ENCODE peak calls at places on chromosome 17, in four cellular contexts. One of them, this sample, is unnamed.

GRCh38 chr17:43457362-43457692 is 26.4 kb upstream of the DHX8 start:
- DNase-seq in K562: no peak
- DNase-seq in SK-N-SH: no peak
- DNase-seq in HepG2: no peak
- DNase-seq in this sample: no peak

GRCh38 chr17:38922538-38923291 is 2.7 kb upstream of the LASP1NB start:
- DNase-seq in K562: no peak
- DNase-seq in SK-N-SH: peak; percentile 52
- DNase-seq in HepG2: no peak
- DNase-seq in this sample: no peak

GRCh38 chr17:66841744-66842143 is 6.8 kb downstream of the CACNG5 start:
- DNase-seq in K562: no peak
- DNase-seq in SK-N-SH: no peak
- DNase-seq in HepG2: no peak
- DNase-seq in this sample: no peak

GRCh38 chr17:46979023-46979870 is at the start of gene RPRML:
- DNase-seq in K562: peak; percentile 34
- DNase-seq in SK-N-SH: peak; percentile 86
- DNase-seq in HepG2: no peak
- DNase-seq in this sample: no peak

GRCh38 chr17:13994050-13994449 is 75.3 kb upstream of the COX10 start:
- DNase-seq in K562: no peak
- DNase-seq in SK-N-SH: no peak
- DNase-seq in HepG2: no peak
- DNase-seq in this sample: no peak

GRCh38 chr17:78027121-78027520 is 68.6 kb downstream of the TNRC6C start:
- DNase-seq in K562: no peak
- DNase-seq in SK-N-SH: no peak
- DNase-seq in HepG2: no peak
- DNase-seq in this sample: no peak

GRCh38 chr17:34010534-34010933 is 244.6 kb upstream of the CCL2 start:
- DNase-seq in K562: no peak
- DNase-seq in SK-N-SH: no peak
- DNase-seq in HepG2: no peak
- DNase-seq in this sample: no peak

GRCh38 chr17:14331200-14331981 is 30.5 kb downstream of the HS3ST3B1 start:
- DNase-seq in K562: peak; percentile 62
- DNase-seq in SK-N-SH: no peak
- DNase-seq in HepG2: no peak
- DNase-seq in this sample: no peak

GRCh38 chr17:74239169-74239568 is 25.8 kb downstream of the TTYH2 start:
- DNase-seq in K562: no peak
- DNase-seq in SK-N-SH: no peak
- DNase-seq in HepG2: no peak
- DNase-seq in this sample: no peak

GRCh38 chr17:68832140-68832871 is 122.9 kb downstream of the ABCA8 start:
- DNase-seq in K562: no peak
- DNase-seq in SK-N-SH: no peak
- DNase-seq in HepG2: no peak
- DNase-seq in this sample: no peak

GRCh38 chr17:58318627-58319180 is 9.9 kb downstream of the TSPOAP1 start:
- DNase-seq in K562: no peak
- DNase-seq in SK-N-SH: no peak
- DNase-seq in HepG2: no peak
- DNase-seq in this sample: no peak

GRCh38 chr17:61331886-61332285 is 67.8 kb upstream of the TBX2 start:
- DNase-seq in K562: no peak
- DNase-seq in SK-N-SH: no peak
- DNase-seq in HepG2: no peak
- DNase-seq in this sample: no peak

GRCh38 chr17:39573447-39574298 is 34.0 kb downstream of the NEUROD2 start:
- DNase-seq in K562: peak; percentile 73
- DNase-seq in SK-N-SH: peak; percentile 96
- DNase-seq in HepG2: peak; percentile 20
- DNase-seq in this sample: peak; percentile 27

GRCh38 chr17:63275318-63275967 is 170.7 kb downstream of the CYB561 start:
- DNase-seq in K562: peak; percentile 28
- DNase-seq in SK-N-SH: no peak
- DNase-seq in HepG2: peak; percentile 40
- DNase-seq in this sample: peak; percentile 99

GRCh38 chr17:61227866-61228265 is 171.8 kb upstream of the TBX2 start:
- DNase-seq in K562: no peak
- DNase-seq in SK-N-SH: no peak
- DNase-seq in HepG2: no peak
- DNase-seq in this sample: no peak

GRCh38 chr17:77473615-77474226 is 333.0 kb downstream of the SEC14L1 start:
- DNase-seq in K562: no peak
- DNase-seq in SK-N-SH: no peak
- DNase-seq in HepG2: no peak
- DNase-seq in this sample: peak; percentile 71

GRCh38 chr17:73901661-73902415 is 257.6 kb upstream of the SDK2 start:
- DNase-seq in K562: no peak
- DNase-seq in SK-N-SH: no peak
- DNase-seq in HepG2: no peak
- DNase-seq in this sample: no peak

GRCh38 chr17:59533694-59534093 is 31.7 kb upstream of the DHX40 start:
- DNase-seq in K562: no peak
- DNase-seq in SK-N-SH: no peak
- DNase-seq in HepG2: no peak
- DNase-seq in this sample: no peak

GRCh38 chr17:238071-238963 is 56.9 kb upstream of the DOC2B start:
- DNase-seq in K562: no peak
- DNase-seq in SK-N-SH: no peak
- DNase-seq in HepG2: no peak
- DNase-seq in this sample: no peak

GRCh38 chr17:39186481-39187002 is 10.9 kb downstream of the CACNB1 start:
- DNase-seq in K562: no peak
- DNase-seq in SK-N-SH: no peak
- DNase-seq in HepG2: no peak
- DNase-seq in this sample: no peak

GRCh38 chr17:74759243-74759801 is 10.9 kb downstream of the NHERF1 start:
- DNase-seq in K562: no peak
- DNase-seq in SK-N-SH: peak; percentile 38
- DNase-seq in HepG2: no peak
- DNase-seq in this sample: no peak

GRCh38 chr17:45946841-45947256 is 52.2 kb upstream of the STH start:
- DNase-seq in K562: no peak
- DNase-seq in SK-N-SH: no peak
- DNase-seq in HepG2: no peak
- DNase-seq in this sample: no peak

GRCh38 chr17:47225436-47225858 is 16.3 kb downstream of the MYL4 start:
- DNase-seq in K562: no peak
- DNase-seq in SK-N-SH: no peak
- DNase-seq in HepG2: peak; percentile 45
- DNase-seq in this sample: peak; percentile 58

GRCh38 chr17:59800530-59800942 is 92.2 kb downstream of the TUBD1 start:
- DNase-seq in K562: no peak
- DNase-seq in SK-N-SH: no peak
- DNase-seq in HepG2: no peak
- DNase-seq in this sample: peak; percentile 21

GRCh38 chr17:58691701-58692238 is at the start of gene TEX14:
- DNase-seq in K562: peak; percentile 29
- DNase-seq in SK-N-SH: no peak
- DNase-seq in HepG2: no peak
- DNase-seq in this sample: no peak

GRCh38 chr17:60495260-60495659 is 30.8 kb downstream of the APPBP2 start:
- DNase-seq in K562: no peak
- DNase-seq in SK-N-SH: no peak
- DNase-seq in HepG2: no peak
- DNase-seq in this sample: no peak

GRCh38 chr17:60371818-60372510 is 20.0 kb downstream of the USP32 start:
- DNase-seq in K562: no peak
- DNase-seq in SK-N-SH: no peak
- DNase-seq in HepG2: no peak
- DNase-seq in this sample: no peak

GRCh38 chr17:56979091-56979480 is 1.2 kb downstream of the SCPEP1 start:
- DNase-seq in K562: no peak
- DNase-seq in SK-N-SH: no peak
- DNase-seq in HepG2: no peak
- DNase-seq in this sample: no peak

GRCh38 chr17:56985371-56986162 is 7.6 kb downstream of the SCPEP1 start:
- DNase-seq in K562: peak; percentile 90
- DNase-seq in SK-N-SH: no peak
- DNase-seq in HepG2: no peak
- DNase-seq in this sample: no peak

GRCh38 chr17:56983380-56983779 is 5.4 kb downstream of the SCPEP1 start:
- DNase-seq in K562: no peak
- DNase-seq in SK-N-SH: no peak
- DNase-seq in HepG2: no peak
- DNase-seq in this sample: no peak

GRCh38 chr17:56978441-56979090 is 635 bp downstream of the SCPEP1 start:
- DNase-seq in K562: no peak
- DNase-seq in SK-N-SH: peak; percentile 52
- DNase-seq in HepG2: no peak
- DNase-seq in this sample: no peak

GRCh38 chr17:56982312-56982711 is 4.4 kb downstream of the SCPEP1 start:
- DNase-seq in K562: peak; percentile 55
- DNase-seq in SK-N-SH: no peak
- DNase-seq in HepG2: no peak
- DNase-seq in this sample: no peak
- TF ChIP-seq ELF1 in K562: no peak
- TF ChIP-seq ELF1 in SK-N-SH: no peak
- TF ChIP-seq ELF1 in HepG2: no peak
- TF ChIP-seq ELF1 in this sample: no peak

DNA sequence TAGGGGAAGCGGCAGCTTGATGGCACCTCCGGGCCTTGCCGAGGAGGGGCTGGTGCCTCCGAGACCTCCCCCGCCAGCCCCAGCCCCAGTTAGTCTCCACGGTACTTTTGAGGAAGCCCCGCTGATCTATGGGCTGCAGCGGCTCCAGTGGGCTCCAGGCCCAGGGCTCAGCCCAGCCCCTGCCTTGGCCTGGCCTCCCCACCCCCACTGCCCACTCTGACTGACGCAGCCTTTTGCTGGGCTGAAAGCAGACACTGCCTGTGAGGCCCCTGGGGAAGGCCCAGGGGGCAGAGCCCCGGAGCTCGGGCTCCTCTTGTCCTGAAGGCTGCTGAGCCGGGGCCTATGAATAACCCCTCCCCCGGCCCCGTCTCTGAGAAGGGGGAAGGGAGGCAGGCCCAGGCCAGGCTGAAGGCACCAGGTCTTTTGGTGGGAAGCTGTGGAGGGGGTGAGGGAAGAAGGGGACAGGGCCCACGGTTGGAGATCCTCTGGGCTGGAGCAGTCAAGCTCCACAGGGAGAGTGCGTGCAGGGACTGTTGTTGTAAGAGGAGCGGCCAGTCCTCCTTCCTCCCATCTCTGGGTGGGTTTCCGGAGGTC is 7.5 kb upstream of the SMTNL2 start:
- DNase-seq in K562: no peak
- DNase-seq in SK-N-SH: no peak
- DNase-seq in HepG2: peak; percentile 52
- DNase-seq in this sample: no peak
- TF ChIP-seq ELF1 in K562: no peak
- TF ChIP-seq ELF1 in SK-N-SH: no peak
- TF ChIP-seq ELF1 in HepG2: no peak
- TF ChIP-seq ELF1 in this sample: no peak

GRCh38 chr17:65514541-65514940 is 46.9 kb downstream of the AXIN2 start:
- DNase-seq in K562: no peak
- DNase-seq in SK-N-SH: no peak
- DNase-seq in HepG2: no peak
- DNase-seq in this sample: no peak
- TF ChIP-seq ELF1 in K562: no peak
- TF ChIP-seq ELF1 in SK-N-SH: no peak
- TF ChIP-seq ELF1 in HepG2: no peak
- TF ChIP-seq ELF1 in this sample: no peak

DNA sequence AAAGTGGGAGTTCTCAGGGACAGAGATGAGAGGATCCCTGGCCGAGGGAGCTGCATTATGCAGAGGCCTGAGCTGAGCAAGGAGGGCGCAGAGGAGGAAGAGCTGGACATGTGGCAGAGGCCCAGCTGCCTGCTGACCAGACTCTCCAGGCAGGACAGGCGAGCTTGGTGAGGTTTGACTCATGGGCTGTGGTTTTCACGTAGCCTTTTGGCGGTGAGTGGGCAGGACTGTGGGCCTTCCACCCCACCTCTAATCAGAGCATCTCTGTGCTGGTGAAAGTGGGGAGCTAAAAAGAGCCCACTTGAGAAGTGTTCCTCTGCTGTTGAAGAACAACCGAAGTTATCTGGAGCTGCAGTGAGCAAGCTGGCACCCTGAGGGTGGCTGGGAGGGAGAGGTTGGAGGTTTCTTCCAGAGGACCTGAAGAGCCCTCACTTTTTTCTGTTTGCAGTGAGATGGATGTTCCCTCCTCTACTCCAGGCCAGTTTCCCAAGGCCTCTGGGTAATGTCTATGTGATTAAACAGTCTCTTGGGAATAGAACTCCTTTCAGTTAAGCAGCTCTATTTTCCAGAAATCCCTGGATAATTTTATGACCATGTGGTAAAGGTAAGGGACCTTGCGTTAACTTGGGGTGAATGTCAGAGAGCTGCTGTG is 11.9 kb downstream of the EPN2 start:
- DNase-seq in K562: peak; percentile 18
- DNase-seq in SK-N-SH: no peak
- DNase-seq in HepG2: no peak
- DNase-seq in this sample: no peak
- TF ChIP-seq ELF1 in K562: no peak
- TF ChIP-seq ELF1 in SK-N-SH: no peak
- TF ChIP-seq ELF1 in HepG2: no peak
- TF ChIP-seq ELF1 in this sample: no peak

DNA sequence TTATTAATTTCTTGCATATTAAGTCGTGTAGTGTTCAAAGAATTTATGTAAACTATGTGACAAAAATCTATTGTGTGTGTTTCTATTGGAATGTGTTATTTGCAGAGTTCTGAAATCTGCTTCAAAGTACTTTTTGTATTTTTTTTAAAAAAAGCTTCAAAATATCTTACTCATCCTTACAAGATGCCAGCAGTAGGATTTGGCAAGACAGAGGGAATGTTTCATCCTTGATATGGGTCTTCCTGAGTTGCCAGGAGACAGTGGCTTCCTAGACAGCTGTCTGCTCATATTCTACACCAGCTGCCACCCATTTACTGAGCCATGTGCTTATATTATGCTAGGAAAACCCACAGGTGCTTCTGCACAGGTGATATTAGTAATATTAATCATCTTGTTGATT is 36.4 kb downstream of the EFCAB5 start:
- DNase-seq in K562: no peak
- DNase-seq in SK-N-SH: no peak
- DNase-seq in HepG2: no peak
- DNase-seq in this sample: no peak
- TF ChIP-seq ELF1 in K562: no peak
- TF ChIP-seq ELF1 in SK-N-SH: no peak
- TF ChIP-seq ELF1 in HepG2: no peak
- TF ChIP-seq ELF1 in this sample: no peak

DNA sequence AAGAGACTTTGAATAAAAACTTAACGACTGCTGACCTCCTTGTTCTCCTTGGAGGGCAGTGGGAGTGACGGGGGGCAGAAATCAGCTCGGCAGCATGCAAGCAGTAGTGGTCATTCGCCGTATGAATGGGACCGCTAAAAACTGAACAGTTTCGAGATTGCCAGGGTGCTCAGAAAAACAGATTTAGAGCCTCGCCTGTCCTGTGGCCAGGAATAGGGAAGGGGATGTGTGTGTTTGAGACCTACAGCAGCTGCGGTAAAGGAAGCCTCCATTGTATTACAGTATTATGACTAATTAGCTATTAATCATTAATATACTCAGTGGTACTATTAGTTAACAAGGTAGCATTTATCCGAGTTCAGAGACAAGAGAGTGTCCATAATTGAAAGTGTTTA is 670 bp upstream of the ZNF652 start:
- DNase-seq in K562: no peak
- DNase-seq in SK-N-SH: no peak
- DNase-seq in HepG2: no peak
- DNase-seq in this sample: no peak
- TF ChIP-seq ELF1 in K562: no peak
- TF ChIP-seq ELF1 in SK-N-SH: no peak
- TF ChIP-seq ELF1 in HepG2: no peak
- TF ChIP-seq ELF1 in this sample: no peak